ENCODE peak calls at places on chromosomes 4 and X, in ten cellular contexts. Z is AG08395, B is fibroblast of the aortic adventitia, Y is substantia nigra, T is T-helper 1 cell, W is endodermal cell, D is KG1, L is H9, V is T-cell, M is ascending aorta. H is an unnamed sample.

GRCh38 chr4:98794565-98795205 is 134.2 kb downstream of the EIF4E start:
- DNase-seq in Z (peak; percentile 22), B (peak; percentile 49), Y (no peak), T (no peak), W (peak; percentile 73), D (no peak), L (peak; percentile 47), V (no peak), M (no peak), H (no peak)

GRCh38 chrX:10608099-10608498 is 12.3 kb downstream of the MID1 start:
- DNase-seq in Z (no peak), B (peak; percentile 73), Y (no peak), T (no peak), W (no peak), D (no peak), L (no peak), V (no peak), M (no peak), H (no peak)

GRCh38 chr4:38574559-38575333 is 89.3 kb upstream of the KLF3 start:
- DNase-seq in Z (no peak), B (no peak), Y (peak; percentile 20), T (no peak), W (no peak), D (no peak), L (no peak), V (no peak), M (no peak), H (peak; percentile 60)

GRCh38 chrX:48826876-48827653 is 752 bp downstream of the ERAS start:
- DNase-seq in Z (no peak), B (no peak), Y (no peak), T (no peak), W (peak; percentile 69), D (no peak), L (peak; percentile 41), V (no peak), M (no peak), H (no peak)

GRCh38 chrX:65035451-65035779 is 59.2 kb upstream of the ZC4H2 start:
- DNase-seq in Z (peak; percentile 31), B (peak; percentile 35), Y (no peak), T (no peak), W (peak; percentile 76), D (peak; percentile 53), L (no peak), V (no peak), M (peak; percentile 67), H (no peak)

GRCh38 chr4:122412547-122412946 is 33.7 kb downstream of the ADAD1 start:
- DNase-seq in Z (no peak), B (no peak), Y (no peak), T (no peak), W (no peak), D (no peak), L (no peak), V (no peak), M (no peak), H (no peak)

GRCh38 chr4:188008377-188008776 is 12.8 kb downstream of the ZFP42 start:
- DNase-seq in Z (peak; percentile 15), B (no peak), Y (no peak), T (no peak), W (no peak), D (no peak), L (no peak), V (no peak), M (no peak), H (peak; percentile 63)

GRCh38 chrX:93673056-93673868 is at the start of gene NAP1L3:
- DNase-seq in Z (peak; percentile 62), B (peak; percentile 58), Y (peak; percentile 51), T (peak; percentile 9), W (peak; percentile 95), D (no peak), L (peak; percentile 92), V (peak; percentile 26), M (peak; percentile 81), H (peak; percentile 70)

GRCh38 chr4:123546123-123546654 is 149.6 kb downstream of the SPRY1 start:
- DNase-seq in Z (no peak), B (no peak), Y (no peak), T (no peak), W (no peak), D (no peak), L (no peak), V (no peak), M (no peak), H (no peak)

GRCh38 chrX:150870487-150871340 is 27.8 kb downstream of the CD99L2 start:
- DNase-seq in Z (no peak), B (no peak), Y (no peak), T (no peak), W (no peak), D (no peak), L (no peak), V (no peak), M (no peak), H (no peak)

GRCh38 chr4:2598661-2599654 is 62.5 kb downstream of the FAM193A start:
- DNase-seq in Z (no peak), B (no peak), Y (no peak), T (no peak), W (peak; percentile 61), D (peak; percentile 42), L (peak; percentile 64), V (peak; percentile 8), M (peak; percentile 60), H (no peak)

GRCh38 chr4:959338-960139 is 13.8 kb downstream of the DGKQ start:
- DNase-seq in Z (no peak), B (no peak), Y (no peak), T (no peak), W (no peak), D (no peak), L (no peak), V (no peak), M (no peak), H (no peak)

GRCh38 chrX:135931644-135932487 is 38.4 kb downstream of the SAGE1 start:
- DNase-seq in Z (peak; percentile 18), B (peak; percentile 39), Y (no peak), T (no peak), W (peak; percentile 84), D (peak; percentile 0), L (peak; percentile 63), V (peak; percentile 10), M (peak; percentile 66), H (peak; percentile 10)

GRCh38 chrX:21865436-21865835 is 9.6 kb downstream of the YY2 start:
- DNase-seq in Z (no peak), B (peak; percentile 15), Y (no peak), T (no peak), W (no peak), D (no peak), L (no peak), V (no peak), M (no peak), H (no peak)

GRCh38 chrX:40086569-40087335 is 11.0 kb downstream of the BCOR start:
- DNase-seq in Z (no peak), B (no peak), Y (peak; percentile 18), T (no peak), W (peak; percentile 84), D (no peak), L (peak; percentile 53), V (no peak), M (no peak), H (no peak)

GRCh38 chr4:78551420-78552351 is at the start of gene ANXA3:
- DNase-seq in Z (peak; percentile 24), B (no peak), Y (no peak), T (no peak), W (peak; percentile 91), D (no peak), L (peak; percentile 76), V (no peak), M (no peak), H (no peak)

GRCh38 chr4:153759407-153760226 is at the start of gene RNF175:
- DNase-seq in Z (peak; percentile 45), B (no peak), Y (no peak), T (no peak), W (peak; percentile 80), D (no peak), L (peak; percentile 63), V (no peak), M (no peak), H (no peak)

GRCh38 chrX:11666180-11666579 is 460 bp upstream of the ARHGAP6 start:
- DNase-seq in Z (no peak), B (no peak), Y (no peak), T (no peak), W (peak; percentile 70), D (no peak), L (peak; percentile 57), V (no peak), M (no peak), H (no peak)

GRCh38 chr4:106690487-106690886 is 321.9 kb upstream of the GIMD1 start:
- DNase-seq in Z (peak; percentile 31), B (peak; percentile 13), Y (no peak), T (no peak), W (no peak), D (no peak), L (no peak), V (no peak), M (no peak), H (no peak)

GRCh38 chr4:103996637-103997036 is 276.9 kb upstream of the TACR3 start:
- DNase-seq in Z (no peak), B (peak; percentile 12), Y (no peak), T (no peak), W (peak; percentile 86), D (no peak), L (peak; percentile 82), V (no peak), M (no peak), H (peak; percentile 8)

GRCh38 chr4:186149872-186150271 is 41.5 kb upstream of the CYP4V2 start:
- DNase-seq in Z (no peak), B (peak; percentile 80), Y (no peak), T (no peak), W (peak; percentile 96), D (no peak), L (peak; percentile 93), V (no peak), M (peak; percentile 83), H (peak; percentile 31)

GRCh38 chr4:25111648-25112196 is 48.5 kb downstream of the SEPSECS start:
- DNase-seq in Z (no peak), B (no peak), Y (no peak), T (no peak), W (no peak), D (no peak), L (no peak), V (no peak), M (no peak), H (no peak)

GRCh38 chr4:176735300-176735699 is 57.4 kb downstream of the VEGFC start:
- DNase-seq in Z (peak; percentile 11), B (peak; percentile 69), Y (no peak), T (no peak), W (no peak), D (no peak), L (no peak), V (no peak), M (no peak), H (no peak)

GRCh38 chr4:174117445-174117844 is 166.0 kb downstream of the FBXO8 start:
- DNase-seq in Z (no peak), B (no peak), Y (no peak), T (no peak), W (no peak), D (no peak), L (no peak), V (no peak), M (no peak), H (no peak)

GRCh38 chr4:168856312-168856711 is 153.7 kb downstream of the CBR4 start:
- DNase-seq in Z (no peak), B (peak; percentile 86), Y (no peak), T (no peak), W (no peak), D (no peak), L (no peak), V (no peak), M (no peak), H (no peak)

GRCh38 chr4:32985256-32985655 is 2265.1 kb downstream of the PCDH7 start:
- DNase-seq in Z (no peak), B (no peak), Y (no peak), T (no peak), W (no peak), D (no peak), L (no peak), V (no peak), M (no peak), H (no peak)

GRCh38 chrX:150255441-150256296 is 107.4 kb upstream of the MAMLD1 start:
- DNase-seq in Z (no peak), B (no peak), Y (no peak), T (no peak), W (peak; percentile 13), D (no peak), L (no peak), V (no peak), M (peak; percentile 45), H (no peak)

GRCh38 chr4:70681730-70682129 is 6.6 kb upstream of the UTP3 start:
- DNase-seq in Z (no peak), B (no peak), Y (no peak), T (no peak), W (no peak), D (no peak), L (no peak), V (no peak), M (no peak), H (no peak)